ENCODE peak calls at places on chromosomes 1 and 21, in nine cellular contexts. One of them, this sample, is unnamed. For H3K4me1, the result is how much of the 10 kb centered on the place peaks cover.

GRCh38 chr1:82445827-82446226 is 645.1 kb downstream of the ADGRL2 start:
- DNase-seq in ascending aorta: no peak
- DNase-seq in tibial nerve: no peak
- DNase-seq in OCI-LY7: no peak
- DNase-seq in psoas muscle: no peak
- DNase-seq in neuronal stem cell: no peak
- DNase-seq in A549: no peak
- DNase-seq in Panc1: no peak
- DNase-seq in PC-9: no peak
- DNase-seq in this sample: no peak

GRCh38 chr1:153679337-153680119 is 1.0 kb downstream of the NPR1 start:
- DNase-seq in ascending aorta: no peak
- DNase-seq in tibial nerve: no peak
- DNase-seq in OCI-LY7: no peak
- DNase-seq in psoas muscle: peak
- DNase-seq in neuronal stem cell: no peak
- DNase-seq in A549: no peak
- DNase-seq in Panc1: no peak
- DNase-seq in PC-9: no peak
- DNase-seq in this sample: no peak

GRCh38 chr1:200207711-200208126 is 180.2 kb downstream of the NR5A2 start:
- DNase-seq in ascending aorta: no peak
- DNase-seq in tibial nerve: no peak
- DNase-seq in OCI-LY7: no peak
- DNase-seq in psoas muscle: no peak
- DNase-seq in neuronal stem cell: no peak
- DNase-seq in A549: no peak
- DNase-seq in Panc1: no peak
- DNase-seq in PC-9: no peak
- DNase-seq in this sample: no peak

GRCh38 chr1:28208818-28209441 is 23.9 kb downstream of the DNAJC8 start:
- DNase-seq in ascending aorta: no peak
- DNase-seq in tibial nerve: no peak
- DNase-seq in OCI-LY7: peak
- DNase-seq in psoas muscle: peak
- DNase-seq in neuronal stem cell: no peak
- DNase-seq in A549: peak
- DNase-seq in Panc1: peak
- DNase-seq in PC-9: peak
- DNase-seq in this sample: no peak

GRCh38 chr21:25569084-25569483 is 38.2 kb downstream of the MRPL39 start:
- DNase-seq in ascending aorta: no peak
- DNase-seq in tibial nerve: no peak
- DNase-seq in OCI-LY7: no peak
- DNase-seq in psoas muscle: no peak
- DNase-seq in neuronal stem cell: no peak
- DNase-seq in A549: no peak
- DNase-seq in Panc1: no peak
- DNase-seq in PC-9: no peak
- DNase-seq in this sample: no peak

GRCh38 chr1:201501144-201501543 is 5.8 kb downstream of the CSRP1 start:
- DNase-seq in ascending aorta: peak
- DNase-seq in tibial nerve: no peak
- DNase-seq in OCI-LY7: no peak
- DNase-seq in psoas muscle: no peak
- DNase-seq in neuronal stem cell: no peak
- DNase-seq in A549: no peak
- DNase-seq in Panc1: no peak
- DNase-seq in PC-9: no peak
- DNase-seq in this sample: no peak

GRCh38 chr1:56073614-56074356 is 505.6 kb downstream of the PLPP3 start:
- DNase-seq in ascending aorta: peak
- DNase-seq in tibial nerve: peak
- DNase-seq in OCI-LY7: no peak
- DNase-seq in psoas muscle: peak
- DNase-seq in neuronal stem cell: no peak
- DNase-seq in A549: no peak
- DNase-seq in Panc1: no peak
- DNase-seq in PC-9: no peak
- DNase-seq in this sample: no peak

GRCh38 chr21:25995283-25995682 is 175.3 kb downstream of the APP start:
- DNase-seq in ascending aorta: no peak
- DNase-seq in tibial nerve: no peak
- DNase-seq in OCI-LY7: no peak
- DNase-seq in psoas muscle: no peak
- DNase-seq in neuronal stem cell: no peak
- DNase-seq in A549: no peak
- DNase-seq in Panc1: no peak
- DNase-seq in PC-9: no peak
- DNase-seq in this sample: no peak

GRCh38 chr1:16048573-16049189 is 5.1 kb downstream of the CLCNKB start:
- DNase-seq in ascending aorta: no peak
- DNase-seq in tibial nerve: no peak
- DNase-seq in OCI-LY7: peak
- DNase-seq in psoas muscle: peak
- DNase-seq in neuronal stem cell: peak
- DNase-seq in A549: no peak
- DNase-seq in Panc1: no peak
- DNase-seq in PC-9: peak
- DNase-seq in this sample: peak

GRCh38 chr21:32366191-32366590 is 26.6 kb downstream of the URB1 start:
- DNase-seq in ascending aorta: no peak
- DNase-seq in tibial nerve: no peak
- DNase-seq in OCI-LY7: no peak
- DNase-seq in psoas muscle: no peak
- DNase-seq in neuronal stem cell: no peak
- DNase-seq in A549: no peak
- DNase-seq in Panc1: no peak
- DNase-seq in PC-9: no peak
- DNase-seq in this sample: no peak

GRCh38 chr21:32364387-32364786 is 28.4 kb downstream of the URB1 start:
- DNase-seq in ascending aorta: peak
- DNase-seq in tibial nerve: peak
- DNase-seq in OCI-LY7: no peak
- DNase-seq in psoas muscle: no peak
- DNase-seq in neuronal stem cell: no peak
- DNase-seq in A549: no peak
- DNase-seq in Panc1: no peak
- DNase-seq in PC-9: no peak
- DNase-seq in this sample: no peak

GRCh38 chr21:32368386-32368785 is 24.4 kb downstream of the URB1 start:
- DNase-seq in ascending aorta: no peak
- DNase-seq in tibial nerve: no peak
- DNase-seq in OCI-LY7: no peak
- DNase-seq in psoas muscle: no peak
- DNase-seq in neuronal stem cell: no peak
- DNase-seq in A549: no peak
- DNase-seq in Panc1: no peak
- DNase-seq in PC-9: no peak
- DNase-seq in this sample: no peak

GRCh38 chr21:32367158-32367557 is 25.7 kb downstream of the URB1 start:
- DNase-seq in ascending aorta: no peak
- DNase-seq in tibial nerve: no peak
- DNase-seq in OCI-LY7: no peak
- DNase-seq in psoas muscle: no peak
- DNase-seq in neuronal stem cell: no peak
- DNase-seq in A549: no peak
- DNase-seq in Panc1: no peak
- DNase-seq in PC-9: no peak
- DNase-seq in this sample: no peak

GRCh38 chr21:32364801-32365200 is 28.0 kb downstream of the URB1 start:
- DNase-seq in ascending aorta: peak
- DNase-seq in tibial nerve: no peak
- DNase-seq in OCI-LY7: no peak
- DNase-seq in psoas muscle: no peak
- DNase-seq in neuronal stem cell: peak
- DNase-seq in A549: no peak
- DNase-seq in Panc1: no peak
- DNase-seq in PC-9: no peak
- DNase-seq in this sample: no peak
- H3K27ac ChIP-seq in ascending aorta: peak
- H3K27ac ChIP-seq in tibial nerve: peak
- H3K27ac ChIP-seq in OCI-LY7: no peak
- H3K27ac ChIP-seq in psoas muscle: no peak
- H3K27ac ChIP-seq in neuronal stem cell: no peak
- H3K27ac ChIP-seq in A549: no peak
- H3K27ac ChIP-seq in Panc1: no peak
- H3K27ac ChIP-seq in PC-9: no peak
- H3K27ac ChIP-seq in this sample: no peak

DNA sequence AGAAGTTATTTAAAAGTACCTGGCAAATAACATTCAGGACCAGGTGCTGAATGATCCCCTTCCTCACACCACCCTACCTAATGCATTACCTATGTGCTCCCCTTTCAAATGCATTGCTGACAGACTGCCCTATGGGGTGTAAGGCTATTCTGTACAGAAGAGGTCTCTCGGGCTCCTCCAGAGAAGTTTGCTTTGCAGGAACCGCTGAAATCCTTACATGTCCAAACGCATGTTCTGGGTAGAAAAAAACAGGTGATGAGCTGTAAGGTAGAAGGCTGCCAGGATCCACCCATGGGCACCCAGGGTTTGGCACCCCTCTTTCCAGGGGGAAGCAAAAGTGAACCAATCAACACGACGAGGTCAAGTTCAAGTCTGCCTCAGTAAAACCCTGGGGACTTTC is 58.3 kb upstream of the TARBP1 start:
- DNase-seq in ascending aorta: no peak
- DNase-seq in tibial nerve: no peak
- DNase-seq in OCI-LY7: no peak
- DNase-seq in psoas muscle: peak
- DNase-seq in neuronal stem cell: no peak
- DNase-seq in A549: no peak
- DNase-seq in Panc1: no peak
- DNase-seq in PC-9: no peak
- DNase-seq in this sample: no peak
- H3K4me1 ChIP-seq in ascending aorta: under half
- H3K4me1 ChIP-seq in tibial nerve: half or more
- H3K4me1 ChIP-seq in OCI-LY7: under half
- H3K4me1 ChIP-seq in psoas muscle: half or more
- H3K4me1 ChIP-seq in neuronal stem cell: under half
- H3K4me1 ChIP-seq in A549: under half
- H3K4me1 ChIP-seq in Panc1: under half
- H3K4me1 ChIP-seq in PC-9: under half
- H3K4me1 ChIP-seq in this sample: under half

DNA sequence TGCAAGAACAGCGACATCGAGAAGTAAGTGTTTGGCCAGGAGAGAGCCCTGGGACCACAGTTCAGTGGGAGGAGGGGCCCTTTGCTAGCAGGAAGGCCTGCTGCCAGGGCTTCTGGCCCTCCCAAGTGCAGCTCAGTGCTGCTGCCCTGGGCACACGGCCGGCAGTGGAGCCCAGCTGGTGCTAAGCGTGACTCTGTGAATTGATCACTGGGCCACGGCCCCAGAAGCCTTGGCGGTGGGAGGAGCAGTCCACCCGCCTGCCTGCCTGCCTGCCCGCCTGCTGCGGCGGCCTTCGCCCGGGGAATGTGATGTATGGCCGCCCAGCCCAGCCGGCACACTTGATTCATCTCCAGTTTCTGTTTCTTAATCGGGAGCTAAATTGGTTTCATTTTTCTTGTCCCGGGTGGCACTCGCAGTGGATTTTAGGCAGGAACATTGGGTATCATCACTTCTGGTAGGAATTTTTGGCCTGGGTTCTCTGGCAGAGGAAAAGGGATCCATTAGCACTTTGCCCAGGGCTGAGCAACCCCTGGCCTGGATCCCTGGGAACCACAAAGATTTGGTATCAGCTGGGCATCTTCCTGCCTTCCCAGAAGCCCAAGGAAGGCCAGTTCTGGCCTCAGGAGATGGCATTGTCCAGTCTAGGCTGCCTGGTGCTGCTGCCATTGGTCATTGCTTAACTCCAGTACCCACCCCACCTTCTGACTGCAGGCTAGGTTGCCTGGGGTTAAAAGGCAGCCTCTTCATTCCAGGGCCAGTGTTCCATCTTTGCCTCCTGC is 28.6 kb downstream of the TMEM53 start:
- DNase-seq in ascending aorta: peak
- DNase-seq in tibial nerve: no peak
- DNase-seq in OCI-LY7: no peak
- DNase-seq in psoas muscle: peak
- DNase-seq in neuronal stem cell: no peak
- DNase-seq in A549: no peak
- DNase-seq in Panc1: no peak
- DNase-seq in PC-9: no peak
- DNase-seq in this sample: no peak
- H3K27ac ChIP-seq in ascending aorta: peak
- H3K27ac ChIP-seq in tibial nerve: peak
- H3K27ac ChIP-seq in OCI-LY7: no peak
- H3K27ac ChIP-seq in psoas muscle: peak
- H3K27ac ChIP-seq in neuronal stem cell: no peak
- H3K27ac ChIP-seq in A549: no peak
- H3K27ac ChIP-seq in Panc1: no peak
- H3K27ac ChIP-seq in PC-9: no peak
- H3K27ac ChIP-seq in this sample: no peak

GRCh38 chr1:234926574-234927311 is 201.9 kb downstream of the TOMM20 start:
- DNase-seq in ascending aorta: peak
- DNase-seq in tibial nerve: no peak
- DNase-seq in OCI-LY7: peak
- DNase-seq in psoas muscle: no peak
- DNase-seq in neuronal stem cell: no peak
- DNase-seq in A549: no peak
- DNase-seq in Panc1: no peak
- DNase-seq in PC-9: no peak
- DNase-seq in this sample: no peak

GRCh38 chr1:234929369-234929768 is 199.3 kb downstream of the TOMM20 start:
- DNase-seq in ascending aorta: peak
- DNase-seq in tibial nerve: no peak
- DNase-seq in OCI-LY7: no peak
- DNase-seq in psoas muscle: no peak
- DNase-seq in neuronal stem cell: no peak
- DNase-seq in A549: no peak
- DNase-seq in Panc1: no peak
- DNase-seq in PC-9: no peak
- DNase-seq in this sample: no peak

GRCh38 chr1:234927968-234928635 is 200.5 kb downstream of the TOMM20 start:
- DNase-seq in ascending aorta: peak
- DNase-seq in tibial nerve: no peak
- DNase-seq in OCI-LY7: peak
- DNase-seq in psoas muscle: no peak
- DNase-seq in neuronal stem cell: no peak
- DNase-seq in A549: no peak
- DNase-seq in Panc1: no peak
- DNase-seq in PC-9: no peak
- DNase-seq in this sample: no peak

GRCh38 chr1:234927312-234927967 is 201.2 kb downstream of the TOMM20 start:
- DNase-seq in ascending aorta: peak
- DNase-seq in tibial nerve: no peak
- DNase-seq in OCI-LY7: no peak
- DNase-seq in psoas muscle: no peak
- DNase-seq in neuronal stem cell: no peak
- DNase-seq in A549: no peak
- DNase-seq in Panc1: no peak
- DNase-seq in PC-9: no peak
- DNase-seq in this sample: no peak

DNA sequence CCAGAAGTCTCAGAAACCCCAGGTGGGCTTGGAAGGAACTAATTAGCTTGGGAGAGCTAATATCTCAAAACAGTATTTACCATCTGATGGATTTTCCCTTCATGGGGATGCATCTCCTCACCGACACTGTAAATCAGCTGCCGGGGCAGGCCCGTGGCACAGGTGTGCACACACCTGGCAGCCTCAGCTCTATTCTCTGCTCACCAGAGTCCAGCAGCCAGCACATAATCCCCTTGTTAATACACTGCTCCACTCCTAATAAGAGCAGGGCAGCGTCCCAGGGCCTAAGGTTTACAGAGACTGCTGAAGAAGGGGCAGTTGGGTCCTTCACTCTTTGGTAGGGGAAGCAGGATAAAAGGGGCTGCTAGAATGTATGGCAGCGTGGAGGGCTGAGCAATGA is 200.0 kb downstream of the TOMM20 start:
- DNase-seq in ascending aorta: peak
- DNase-seq in tibial nerve: no peak
- DNase-seq in OCI-LY7: peak
- DNase-seq in psoas muscle: no peak
- DNase-seq in neuronal stem cell: no peak
- DNase-seq in A549: no peak
- DNase-seq in Panc1: no peak
- DNase-seq in PC-9: no peak
- DNase-seq in this sample: no peak
- H3K4me1 ChIP-seq in ascending aorta: under half
- H3K4me1 ChIP-seq in tibial nerve: under half
- H3K4me1 ChIP-seq in OCI-LY7: half or more
- H3K4me1 ChIP-seq in psoas muscle: under half
- H3K4me1 ChIP-seq in neuronal stem cell: under half
- H3K4me1 ChIP-seq in A549: under half
- H3K4me1 ChIP-seq in Panc1: half or more
- H3K4me1 ChIP-seq in PC-9: under half
- H3K4me1 ChIP-seq in this sample: under half

This sample was measured in iPS DF 6.9.